ENCODE peak calls at places on chromosomes 1 and 21, in five cellular contexts. C is tibial nerve, Q is transverse colon, F is breast epithelium, S is adrenal gland. P is an unnamed sample.

GRCh38 chr1:31583995-31584868 is 7.9 kb downstream of the TINAGL1 start:
- DNase-seq in Q (peak), S (peak), C (no peak), F (no peak), P (no peak)

GRCh38 chr1:199089393-199090122 is 450.7 kb downstream of the PTPRC start:
- DNase-seq in S (no peak), F (no peak), C (no peak), Q (no peak), P (no peak)

GRCh38 chr1:24362982-24363614 is 43.9 kb downstream of the GRHL3 start:
- DNase-seq in F (no peak), C (peak), S (no peak), Q (no peak), P (peak)

GRCh38 chr1:158864595-158864994 is 33.4 kb downstream of the MNDA start:
- DNase-seq in S (no peak), F (no peak), C (no peak), Q (no peak), P (no peak)

GRCh38 chr1:240455228-240455821 is 156.6 kb downstream of the GREM2 start:
- DNase-seq in S (no peak), Q (no peak), F (no peak), C (no peak), P (no peak)

GRCh38 chr1:44294588-44295007 is 60.5 kb downstream of the ERI3 start:
- DNase-seq in Q (peak), C (peak), F (no peak), S (no peak), P (no peak)

GRCh38 chr21:35976481-35976880 is 83.8 kb downstream of the SETD4 start:
- DNase-seq in C (no peak), Q (no peak), S (no peak), F (no peak), P (no peak)

GRCh38 chr1:54338479-54338878 is 67.7 kb downstream of the SSBP3 start:
- DNase-seq in C (no peak), Q (no peak), S (no peak), F (no peak), P (no peak)

GRCh38 chr1:79131626-79132025 is 125.1 kb upstream of the ADGRL4 start:
- DNase-seq in S (no peak), Q (no peak), F (no peak), C (no peak), P (no peak)

GRCh38 chr1:31795801-31796621 is 19.8 kb downstream of the SPOCD1 start:
- DNase-seq in F (no peak), S (peak), Q (peak), C (no peak), P (no peak)

GRCh38 chr1:239306426-239306825 is 79.9 kb upstream of the CHRM3 start:
- DNase-seq in Q (no peak), S (no peak), F (no peak), C (no peak), P (no peak)

GRCh38 chr1:156248323-156248683 is 447 bp upstream of the PAQR6 start:
- DNase-seq in F (no peak), S (no peak), Q (no peak), C (no peak), P (no peak)

GRCh38 chr1:41448831-41449230 is 35.7 kb downstream of the EDN2 start:
- DNase-seq in C (no peak), S (no peak), Q (no peak), F (no peak), P (no peak)

GRCh38 chr1:19708558-19708957 is 43.9 kb downstream of the HTR6 start:
- DNase-seq in F (no peak), Q (no peak), S (no peak), C (no peak), P (no peak)

GRCh38 chr1:32474954-32475353 is 10.1 kb downstream of the ZBTB8B start:
- DNase-seq in S (no peak), C (no peak), F (no peak), Q (no peak), P (no peak)

GRCh38 chr1:50973875-50974617 is 4.0 kb downstream of the CDKN2C start:
- DNase-seq in Q (no peak), F (no peak), C (no peak), S (no peak), P (no peak)

GRCh38 chr1:100287162-100287561 is 21.1 kb downstream of the RTCA start:
- DNase-seq in Q (no peak), F (no peak), C (no peak), S (no peak), P (no peak)

GRCh38 chr1:151849871-151850270 is 3.6 kb downstream of the THEM5 start:
- DNase-seq in F (no peak), S (no peak), Q (no peak), C (no peak), P (no peak)

GRCh38 chr1:163974120-163974519 is 584.9 kb upstream of the PBX1 start:
- DNase-seq in Q (no peak), C (no peak), F (no peak), S (no peak), P (no peak)

GRCh38 chr1:115324649-115325420 is 13.2 kb downstream of the NGF start:
- DNase-seq in F (no peak), S (no peak), C (no peak), Q (no peak), P (no peak)

GRCh38 chr1:23344987-23345472 is 946 bp upstream of the HNRNPR start:
- DNase-seq in F (no peak), C (peak), Q (no peak), S (no peak), P (no peak)

GRCh38 chr1:237154173-237154572 is 112.2 kb downstream of the RYR2 start:
- DNase-seq in C (no peak), S (no peak), F (no peak), Q (no peak), P (peak)

GRCh38 chr1:47309427-47309826 is 4.5 kb downstream of the STIL start:
- DNase-seq in F (no peak), C (no peak), Q (no peak), S (no peak), P (no peak)

GRCh38 chr1:67433830-67434229 is 3.6 kb upstream of the SERBP1 start:
- DNase-seq in C (no peak), S (no peak), F (no peak), Q (no peak), P (no peak)

GRCh38 chr1:55478742-55479141 is 263.6 kb upstream of the USP24 start:
- DNase-seq in C (no peak), F (no peak), S (no peak), Q (no peak), P (no peak)

GRCh38 chr21:42409366-42409765 is 5.7 kb downstream of the UBASH3A start:
- DNase-seq in Q (no peak), F (no peak), C (no peak), S (no peak), P (no peak)

GRCh38 chr1:209823143-209824041 is 4.4 kb upstream of the UTP25 start:
- DNase-seq in S (no peak), F (no peak), Q (no peak), C (no peak), P (no peak)

GRCh38 chr1:12251442-12251841 is 21.6 kb downstream of the VPS13D start:
- DNase-seq in C (no peak), S (no peak), F (no peak), Q (no peak), P (no peak)

GRCh38 chr1:185816460-185816859 is 82.3 kb downstream of the HMCN1 start:
- DNase-seq in C (no peak), Q (no peak), S (no peak), F (no peak), P (no peak)

GRCh38 chr1:103162360-103162759 is 54.0 kb upstream of the COL11A1 start:
- DNase-seq in F (no peak), S (no peak), C (no peak), Q (no peak), P (no peak)

GRCh38 chr1:153967109-153967999 is at the start of gene CREB3L4:
- DNase-seq in F (peak), Q (peak), S (peak), C (peak), P (peak)
- TF ChIP-seq POLR2A in F (peak), Q (peak), S (peak), C (peak), P (peak)

GRCh38 chr21:44854664-44855446 is 18.6 kb downstream of the PTTG1IP start:
- DNase-seq in S (no peak), Q (no peak), F (no peak), C (no peak), P (no peak)
- TF ChIP-seq POLR2A in S (no peak), Q (no peak), F (no peak), C (no peak), P (no peak)

GRCh38 chr1:78003882-78004718 is 639 bp upstream of the DNAJB4 start:
- DNase-seq in Q (peak), S (peak), F (peak), C (peak), P (no peak)

GRCh38 chr1:78006491-78006890 is 1.8 kb downstream of the DNAJB4 start:
- DNase-seq in C (no peak), F (no peak), S (no peak), Q (no peak), P (no peak)

GRCh38 chr1:78005347-78005722 is 596 bp downstream of the DNAJB4 start:
- DNase-seq in Q (no peak), F (no peak), C (no peak), S (no peak), P (no peak)

GRCh38 chr1:78004719-78005346 is at the start of gene DNAJB4:
- DNase-seq in C (peak), S (peak), F (peak), Q (peak), P (peak)

DNA sequence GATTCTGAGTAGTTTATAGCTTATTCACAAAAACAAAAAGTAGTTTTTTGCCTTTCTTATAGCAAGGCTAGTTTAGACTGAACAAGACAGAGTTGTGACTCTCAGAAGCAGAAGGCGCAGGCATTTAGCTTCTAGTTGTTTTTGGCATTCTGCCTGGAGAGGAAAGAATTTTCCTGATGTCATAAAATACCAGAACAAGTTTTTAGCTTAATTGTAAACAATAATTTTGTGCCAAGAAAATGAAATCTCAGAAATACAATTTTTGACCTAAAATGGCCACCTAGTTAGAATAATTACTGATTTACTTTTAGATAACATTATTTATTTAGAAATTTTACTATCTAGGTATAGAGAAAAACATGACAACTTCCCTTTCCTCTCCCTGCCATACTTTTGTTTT is 1.0 kb downstream of the DNAJB4 start:
- DNase-seq in C (peak), S (peak), Q (peak), F (no peak), P (no peak)
- TF ChIP-seq POLR2A in C (peak), S (peak), Q (peak), F (peak), P (no peak)

GRCh38 chr1:160207118-160207650 is 2.0 kb downstream of the PEA15 start:
- DNase-seq in F (no peak), S (no peak), Q (no peak), C (no peak), P (no peak)

GRCh38 chr1:160204526-160205241 is 500 bp upstream of the PEA15 start:
- DNase-seq in Q (peak), F (no peak), S (no peak), C (no peak), P (no peak)

GRCh38 chr1:160206421-160207117 is 1.4 kb downstream of the PEA15 start:
- DNase-seq in Q (no peak), C (no peak), F (peak), S (no peak), P (peak)

GRCh38 chr1:160205974-160206369 is 788 bp downstream of the PEA15 start:
- DNase-seq in C (peak), F (peak), Q (peak), S (no peak), P (peak)

DNA sequence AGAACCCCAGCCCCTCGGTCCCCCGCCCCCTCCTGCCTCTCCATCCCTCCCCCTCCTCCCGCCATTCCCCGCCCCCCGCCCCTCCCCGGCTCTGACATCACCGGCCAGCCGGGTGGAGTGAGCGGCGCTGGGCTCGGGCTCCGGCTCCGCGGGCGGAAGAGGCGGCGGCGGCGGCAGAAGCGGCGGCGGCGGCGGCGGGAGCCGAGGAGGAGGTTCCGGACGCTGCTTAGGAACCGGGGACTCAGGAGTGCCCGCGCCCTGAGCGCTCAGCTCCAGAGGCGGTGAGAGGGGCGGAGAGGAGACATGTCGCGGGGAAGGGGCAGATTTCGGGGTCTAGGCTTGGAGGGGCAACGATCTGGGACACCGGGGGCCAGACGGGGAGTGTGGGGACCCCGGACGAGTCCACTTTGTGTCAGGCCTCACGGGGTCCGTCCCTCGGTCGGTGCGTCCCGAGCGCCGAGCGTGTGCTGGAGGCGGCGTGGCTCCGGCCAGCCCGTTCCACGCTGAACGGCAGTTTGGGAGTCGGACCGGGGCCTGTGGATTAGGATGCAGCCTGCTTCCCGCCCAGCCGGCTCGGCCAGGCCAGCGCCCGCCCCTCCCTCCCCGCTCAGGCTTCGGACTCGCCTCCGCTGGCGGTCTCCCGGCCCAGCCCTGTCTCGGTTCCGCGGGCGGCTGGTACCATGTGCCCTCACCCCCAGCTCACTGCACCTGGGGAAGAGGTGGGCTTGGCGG is at the start of gene PEA15:
- DNase-seq in S (peak), C (peak), F (peak), Q (peak), P (peak)
- TF ChIP-seq POLR2A in S (peak), C (peak), F (no peak), Q (peak), P (peak)

GRCh38 chr1:202806845-202807366 is 1.3 kb downstream of the KDM5B start:
- DNase-seq in Q (no peak), S (no peak), F (peak), C (no peak), P (no peak)

GRCh38 chr1:202807926-202808757 is at the start of gene KDM5B:
- DNase-seq in C (peak), Q (peak), F (peak), S (peak), P (peak)

GRCh38 chr1:202807367-202807925 is 775 bp downstream of the KDM5B start:
- DNase-seq in C (no peak), S (peak), Q (peak), F (peak), P (peak)

GRCh38 chr1:202802998-202803932 is 5.0 kb downstream of the KDM5B start:
- DNase-seq in C (no peak), F (no peak), Q (no peak), S (no peak), P (no peak)

DNA sequence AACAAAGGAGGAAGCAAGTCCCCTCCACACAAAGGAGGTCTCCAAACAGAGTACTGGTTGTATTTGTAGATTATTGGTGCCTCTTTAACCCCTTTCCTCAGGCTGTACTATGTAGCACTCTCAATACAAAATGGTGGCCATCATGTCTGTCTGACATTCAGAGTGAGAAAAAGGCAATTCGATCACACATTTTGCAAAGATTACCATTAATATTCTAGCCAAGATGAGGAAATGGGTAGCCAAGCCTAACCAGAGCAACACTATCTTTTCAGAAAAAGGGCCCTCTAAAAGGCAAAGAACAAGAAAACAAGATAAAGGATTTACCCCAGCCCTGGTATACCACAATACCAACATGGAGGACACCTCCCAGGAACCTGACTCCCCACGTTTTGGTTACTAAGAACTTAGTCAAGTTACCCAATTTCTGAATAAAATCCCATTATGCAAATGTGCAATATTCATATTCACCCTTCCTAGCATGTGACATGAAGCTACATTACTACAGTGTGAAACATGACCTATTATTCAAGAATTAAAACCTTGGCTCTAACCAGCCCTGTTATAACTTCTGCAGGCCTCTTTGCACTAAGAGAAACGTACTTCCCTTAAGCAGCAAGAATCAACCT is 2.2 kb downstream of the KDM5B start:
- DNase-seq in C (no peak), S (no peak), F (no peak), Q (no peak), P (no peak)
- TF ChIP-seq POLR2A in C (no peak), S (no peak), F (no peak), Q (no peak), P (no peak)

P was measured in H54.